ENCODE peak calls at places on chromosomes 5 and 9, in five cellular contexts. P is colonic mucosa, C is HFF-Myc, V is PC-3, F is gastrocnemius medialis. D is an unnamed sample.

GRCh38 chr5:170844651-170845050 is 17.2 kb upstream of the RANBP17 start:
- DNase-seq in C (no peak), V (no peak), F (no peak), P (no peak), D (no peak)

GRCh38 chr5:1118738-1119137 is 6.9 kb upstream of the SLC12A7 start:
- DNase-seq in P (peak), V (no peak), C (no peak), F (no peak), D (no peak)

GRCh38 chr5:35228304-35228703 is 2.0 kb downstream of the PRLR start:
- DNase-seq in V (no peak), P (no peak), F (no peak), C (no peak), D (no peak)

GRCh38 chr9:134491436-134491835 is 150.2 kb upstream of the COL5A1 start:
- DNase-seq in C (no peak), P (no peak), F (no peak), V (no peak), D (no peak)

GRCh38 chr9:134419684-134420076 is 93.4 kb downstream of the RXRA start:
- DNase-seq in P (no peak), C (no peak), V (peak), F (peak), D (no peak)

GRCh38 chr5:129506092-129506491 is 46.0 kb downstream of the ADAMTS19 start:
- DNase-seq in C (peak), F (no peak), P (no peak), V (peak), D (no peak)

GRCh38 chr5:60184599-60184998 is 291.1 kb upstream of the PDE4D start:
- DNase-seq in P (no peak), C (no peak), V (no peak), F (no peak), D (no peak)

GRCh38 chr9:81592890-81593271 is 96.5 kb downstream of the TLE1 start:
- DNase-seq in C (no peak), V (no peak), P (peak), F (peak), D (no peak)

GRCh38 chr9:76180541-76180940 is 213.7 kb downstream of the RFK start:
- DNase-seq in V (no peak), C (no peak), F (no peak), P (no peak), D (no peak)

GRCh38 chr5:55903121-55903701 is 52.1 kb downstream of the IL31RA start:
- DNase-seq in F (no peak), P (no peak), C (no peak), V (no peak), D (no peak)

GRCh38 chr5:159878988-159879471 is 37.3 kb upstream of the ADRA1B start:
- DNase-seq in C (no peak), P (peak), V (no peak), F (peak), D (peak)

GRCh38 chr9:24545847-24546522 is at the start of gene IZUMO3:
- DNase-seq in C (no peak), F (no peak), P (no peak), V (no peak), D (no peak)

GRCh38 chr9:24545285-24545684 is 412 bp downstream of the IZUMO3 start:
- DNase-seq in P (no peak), V (no peak), C (no peak), F (no peak), D (no peak)
- TF ChIP-seq CTCF in P (no peak), V (no peak), C (no peak), F (no peak), D (no peak)

DNA sequence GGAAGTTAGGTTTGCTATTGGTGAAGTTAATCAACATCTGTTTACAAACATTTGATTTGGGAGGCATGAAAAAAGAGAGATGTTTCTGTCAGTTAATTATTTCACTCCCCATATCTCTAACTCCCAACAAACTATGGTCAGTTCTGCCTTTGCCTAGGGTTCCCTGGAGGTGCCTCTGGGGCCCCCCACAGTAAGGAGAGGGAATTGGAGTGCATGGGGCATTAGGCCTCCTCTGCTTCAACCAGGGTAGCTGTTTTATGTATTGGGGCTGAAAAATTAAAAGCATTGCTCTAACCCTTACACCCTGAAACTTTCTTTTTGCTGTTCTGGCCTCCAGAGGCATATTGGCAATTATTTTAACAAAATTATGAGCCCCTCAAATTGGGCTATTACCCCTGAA is 32.3 kb downstream of the RUSC2 start:
- DNase-seq in C (no peak), F (no peak), P (no peak), V (no peak), D (no peak)
- H3K4me3 ChIP-seq in C (no peak), F (no peak), P (no peak), V (no peak), D (no peak)

DNA sequence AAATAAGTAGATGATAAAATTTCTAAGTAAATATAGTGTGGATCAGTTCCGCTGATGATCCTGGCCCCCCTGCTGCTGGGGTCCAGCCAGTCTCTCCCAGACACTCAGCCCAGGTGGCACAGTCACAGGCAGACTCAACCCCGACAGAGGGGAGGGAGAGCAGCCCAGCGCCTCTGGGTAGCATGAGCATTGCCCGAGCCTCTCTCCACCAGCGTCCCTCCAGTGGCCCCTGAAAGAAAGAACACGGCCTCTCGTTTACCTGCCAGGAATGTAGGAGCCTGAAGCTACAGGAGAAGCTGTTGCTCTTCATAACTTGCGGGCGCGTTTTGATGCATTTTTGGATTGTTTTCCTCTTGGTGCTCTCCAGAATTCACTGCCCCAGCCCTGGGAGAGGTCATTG is 68.8 kb upstream of the ICE1 start:
- DNase-seq in C (no peak), F (no peak), V (no peak), P (no peak), D (no peak)
- TF ChIP-seq CTCF in C (no peak), F (no peak), V (no peak), P (no peak), D (no peak)

DNA sequence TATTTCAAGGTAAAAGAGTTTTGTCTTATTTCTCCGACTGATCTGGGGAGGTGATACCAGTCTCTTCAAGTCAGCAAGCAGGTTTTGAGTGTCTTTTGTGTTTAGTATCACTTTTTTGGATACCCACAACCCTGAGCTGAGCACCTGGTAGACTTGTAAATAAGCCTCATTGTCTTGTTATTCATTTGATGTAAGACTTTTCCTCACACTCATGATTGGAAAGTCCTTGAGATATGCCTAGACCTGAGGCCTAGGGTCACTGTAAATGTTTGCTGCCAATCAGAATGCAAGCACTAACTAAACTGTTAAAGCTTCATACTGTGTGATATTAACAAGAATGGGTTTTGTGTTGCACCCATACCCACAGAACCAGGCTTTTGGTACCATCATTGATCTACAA is 100.7 kb upstream of the CKMT2 start:
- DNase-seq in V (no peak), P (no peak), C (no peak), F (no peak), D (no peak)
- H3K4me3 ChIP-seq in V (no peak), P (no peak), C (no peak), F (no peak), D (no peak)